ENCODE peak calls at places on chromosomes 16 and 17, in nine cellular contexts. R is lower leg skin; H is non-pigmented ciliary epithelial cell; W is activated CD4-positive, alpha-beta memory T cell treated with anti-CD3 and anti-CD28 coated beads for 36 hours; J is epithelial cell of prostate; T is GOT3; A is mesendoderm; C is activated CD8-positive, alpha-beta memory T cell treated with anti-CD3 and anti-CD28 coated beads, Interleukin-2, amount 50 U/mL, for 4 hours; Q is activated T-helper 1 cell treated with Interleukin-2 at 50 U/mL for 16 hours. X is an unnamed sample.

GRCh38 chr17:68790931-68791330 is 164.3 kb downstream of the ABCA8 start:
- DNase-seq in R (no peak), H (no peak), W (no peak), J (no peak), T (no peak), A (no peak), C (no peak), Q (no peak), X (no peak)

GRCh38 chr17:74018116-74018515 is 185.4 kb upstream of the RPL38 start:
- DNase-seq in R (no peak), H (no peak), W (no peak), J (no peak), T (no peak), A (no peak), C (no peak), Q (no peak), X (no peak)

GRCh38 chr16:8962393-8963009 is 1.2 kb downstream of the USP7 start:
- DNase-seq in R (no peak), H (no peak), W (peak), J (no peak), T (no peak), A (peak), C (peak), Q (peak), X (peak)

GRCh38 chr16:10729649-10730048 is 14.0 kb upstream of the NUBP1 start:
- DNase-seq in R (peak), H (no peak), W (no peak), J (no peak), T (no peak), A (peak), C (no peak), Q (no peak), X (peak)

GRCh38 chr17:7858487-7858832 is 657 bp downstream of the CYB5D1 start:
- DNase-seq in R (peak), H (no peak), W (peak), J (no peak), T (no peak), A (peak), C (peak), Q (no peak), X (peak)

GRCh38 chr17:1787301-1787902 is 25.5 kb downstream of the SERPINF1 start:
- DNase-seq in R (no peak), H (peak), W (no peak), J (peak), T (peak), A (no peak), C (no peak), Q (no peak), X (no peak)

GRCh38 chr16:85086347-85087291 is 25.7 kb downstream of the CIBAR2 start:
- DNase-seq in R (peak), H (no peak), W (peak), J (no peak), T (no peak), A (peak), C (peak), Q (peak), X (peak)

GRCh38 chr17:78993241-78993956 is 13.7 kb upstream of the LGALS3BP start:
- DNase-seq in R (peak), H (no peak), W (peak), J (no peak), T (no peak), A (peak), C (peak), Q (no peak), X (no peak)

GRCh38 chr17:59561042-59561441 is 4.4 kb upstream of the DHX40 start:
- DNase-seq in R (no peak), H (no peak), W (no peak), J (no peak), T (no peak), A (peak), C (no peak), Q (no peak), X (peak)

GRCh38 chr17:1693339-1693738 is 8.7 kb upstream of the PRPF8 start:
- DNase-seq in R (no peak), H (no peak), W (no peak), J (no peak), T (no peak), A (no peak), C (no peak), Q (no peak), X (peak)

GRCh38 chr17:81189670-81190530 is 23.9 kb upstream of the AATK start:
- DNase-seq in R (no peak), H (no peak), W (no peak), J (no peak), T (no peak), A (peak), C (no peak), Q (no peak), X (no peak)

GRCh38 chr17:48374650-48375230 is 55.3 kb downstream of the SKAP1 start:
- DNase-seq in R (no peak), H (no peak), W (peak), J (no peak), T (no peak), A (peak), C (peak), Q (peak), X (peak)

GRCh38 chr17:15265131-15265530 is at the start of gene PMP22:
- DNase-seq in R (no peak), H (no peak), W (no peak), J (no peak), T (no peak), A (no peak), C (no peak), Q (no peak), X (no peak)

GRCh38 chr17:3944485-3945388 is 19.5 kb downstream of the ATP2A3 start:
- DNase-seq in R (no peak), H (no peak), W (peak), J (no peak), T (peak), A (peak), C (no peak), Q (no peak), X (no peak)